ENCODE peak calls at places on chromosomes 12 and 14, in seven cellular contexts. L is H9, C is neuronal stem cell, A is IMR-90, E is mesendoderm, S is trophoblast cell, U is H1. T is an unnamed sample.

GRCh38 chr14:92940543-92940942 is 17.6 kb downstream of the CHGA start:
- DNase-seq in U (no peak), C (no peak), E (no peak), L (no peak), S (no peak), A (no peak), T (no peak)

GRCh38 chr14:40053396-40053795 is 621.2 kb upstream of the FBXO33 start:
- DNase-seq in A (no peak), U (no peak), L (no peak), S (no peak), C (no peak), E (no peak), T (no peak)

GRCh38 chr12:52645982-52646381 is 6.0 kb downstream of the KRT2 start:
- DNase-seq in U (peak; percentile 13), C (no peak), A (no peak), S (no peak), E (peak; percentile 7), L (peak; percentile 19), T (no peak)

GRCh38 chr12:65741662-65742480 is 82.4 kb upstream of the HMGA2 start:
- DNase-seq in L (peak; percentile 87), E (peak; percentile 89), A (peak; percentile 51), C (peak; percentile 79), S (no peak), U (peak; percentile 84), T (peak; percentile 70)

GRCh38 chr12:65825573-65826512 is 1.6 kb downstream of the HMGA2 start:
- DNase-seq in C (peak; percentile 48), A (peak; percentile 41), E (peak; percentile 73), U (peak; percentile 74), L (peak; percentile 58), S (no peak), T (peak; percentile 56)

GRCh38 chr12:97794335-97794734 is 331.7 kb downstream of the RMST start:
- DNase-seq in E (no peak), S (no peak), U (no peak), L (no peak), A (no peak), C (no peak), T (no peak)

GRCh38 chr12:50458606-50459005 is 46.2 kb upstream of the DIP2B start:
- DNase-seq in L (no peak), C (no peak), S (no peak), E (no peak), U (no peak), A (peak; percentile 47), T (no peak)

GRCh38 chr12:56723889-56724659 is 1.0 kb downstream of the NACA start:
- DNase-seq in A (peak; percentile 86), S (peak; percentile 67), L (no peak), U (no peak), C (no peak), E (peak; percentile 49), T (peak; percentile 86)

GRCh38 chr14:99602054-99602787 is 1.8 kb downstream of the CCDC85C start:
- DNase-seq in U (no peak), E (no peak), L (no peak), A (peak; percentile 37), C (no peak), S (peak; percentile 55), T (no peak)

GRCh38 chr12:60501124-60501729 is 905.4 kb downstream of the SLC16A7 start:
- DNase-seq in C (no peak), A (no peak), L (no peak), S (no peak), U (no peak), E (peak; percentile 56), T (peak; percentile 12)

GRCh38 chr14:91413547-91414474 is 3.8 kb downstream of the CCDC88C start:
- DNase-seq in C (no peak), U (peak; percentile 87), E (peak; percentile 95), L (peak; percentile 98), A (no peak), S (no peak), T (no peak)

GRCh38 chr14:22994762-22995275 is 12.5 kb upstream of the AJUBA start:
- DNase-seq in C (no peak), E (peak; percentile 82), S (peak; percentile 7), L (peak; percentile 52), A (peak; percentile 48), U (no peak), T (peak; percentile 62)

GRCh38 chr12:18165422-18165871 is 75.5 kb upstream of the RERGL start:
- DNase-seq in E (no peak), L (no peak), A (peak; percentile 20), S (no peak), U (no peak), C (no peak), T (peak; percentile 57)

GRCh38 chr12:49901986-49902385 is 1.7 kb downstream of the FAIM2 start:
- DNase-seq in S (no peak), C (no peak), U (no peak), E (no peak), A (no peak), L (no peak), T (no peak)

GRCh38 chr14:100683578-100683977 is 43.1 kb upstream of the DLK1 start:
- DNase-seq in A (no peak), S (no peak), L (no peak), U (no peak), C (no peak), E (no peak), T (no peak)

GRCh38 chr14:90545966-90546751 is 149.3 kb downstream of the CALM1 start:
- DNase-seq in U (no peak), S (no peak), C (no peak), A (no peak), E (no peak), L (no peak), T (no peak)

GRCh38 chr14:91399868-91400640 is 17.6 kb downstream of the CCDC88C start:
- DNase-seq in C (no peak), L (peak; percentile 43), S (no peak), U (peak; percentile 55), E (no peak), A (no peak), T (no peak)

GRCh38 chr12:116306968-116307367 is 29.5 kb upstream of the MED13L start:
- DNase-seq in L (no peak), U (no peak), A (no peak), S (no peak), C (no peak), E (no peak), T (no peak)

GRCh38 chr12:56601503-56601902 is 28.6 kb downstream of the BAZ2A start:
- DNase-seq in C (no peak), E (peak; percentile 66), L (peak; percentile 52), S (no peak), A (no peak), U (no peak), T (no peak)

GRCh38 chr12:94193168-94193567 is 44.8 kb downstream of the PLXNC1 start:
- DNase-seq in L (no peak), S (no peak), A (no peak), C (no peak), U (no peak), E (no peak), T (no peak)

GRCh38 chr14:59239030-59239429 is 50.6 kb downstream of the DAAM1 start:
- DNase-seq in E (no peak), U (no peak), L (no peak), S (no peak), C (no peak), A (no peak), T (no peak)

DNA sequence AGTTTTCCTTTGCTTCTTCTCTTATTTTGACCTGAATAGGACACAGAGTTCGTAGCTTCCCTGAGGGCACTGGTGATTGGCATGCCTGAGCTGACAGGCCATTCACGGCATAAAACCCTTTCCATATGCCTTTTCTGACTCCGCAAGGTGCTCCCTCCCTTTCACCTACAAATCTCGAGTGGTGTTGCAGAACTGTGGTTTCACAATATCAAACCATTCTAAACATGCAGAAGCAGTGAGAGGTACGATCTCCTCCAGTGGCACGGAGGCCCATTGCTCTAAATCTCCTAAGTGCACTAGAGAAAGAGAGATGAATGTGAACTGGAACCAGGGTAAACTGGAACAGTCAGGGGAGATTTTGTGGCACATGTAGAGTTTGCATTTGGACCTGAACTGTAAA is 23.9 kb downstream of the CLSTN3 start:
- DNase-seq in L (no peak), C (no peak), U (no peak), S (peak; percentile 90), E (no peak), A (no peak), T (no peak)
- H4K8ac ChIP-seq in L (no peak overlapping the region), C (no peak overlapping the region), U (no peak overlapping the region), S (no peak overlapping the region), E (no peak overlapping the region), A (no peak overlapping the region), T (no peak overlapping the region)

DNA sequence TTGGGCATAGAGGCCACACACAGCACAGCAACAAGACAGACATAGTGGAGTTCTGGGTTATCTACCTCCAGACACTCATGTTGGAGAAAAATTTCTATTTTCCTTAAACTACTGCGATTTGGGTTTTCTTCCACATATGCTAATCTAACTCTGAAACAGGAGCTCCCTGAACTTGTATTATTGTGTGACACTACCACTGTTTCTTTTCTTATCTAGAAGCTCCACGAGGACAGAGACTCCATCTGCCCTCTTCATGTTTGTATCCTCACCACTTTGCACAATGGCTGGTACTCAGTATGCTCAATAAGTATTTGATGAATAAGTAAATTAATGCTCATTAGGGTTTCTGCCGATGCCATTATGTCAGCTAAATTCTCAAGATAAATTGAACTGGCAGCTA is 218.6 kb downstream of the PAX9 start:
- DNase-seq in C (no peak), U (no peak), L (no peak), A (no peak), E (no peak), S (no peak), T (no peak)
- H3K9ac ChIP-seq in C (no peak overlapping the region), U (no peak overlapping the region), L (no peak overlapping the region), A (no peak overlapping the region), E (no peak overlapping the region), S (no peak overlapping the region), T (no peak overlapping the region)

DNA sequence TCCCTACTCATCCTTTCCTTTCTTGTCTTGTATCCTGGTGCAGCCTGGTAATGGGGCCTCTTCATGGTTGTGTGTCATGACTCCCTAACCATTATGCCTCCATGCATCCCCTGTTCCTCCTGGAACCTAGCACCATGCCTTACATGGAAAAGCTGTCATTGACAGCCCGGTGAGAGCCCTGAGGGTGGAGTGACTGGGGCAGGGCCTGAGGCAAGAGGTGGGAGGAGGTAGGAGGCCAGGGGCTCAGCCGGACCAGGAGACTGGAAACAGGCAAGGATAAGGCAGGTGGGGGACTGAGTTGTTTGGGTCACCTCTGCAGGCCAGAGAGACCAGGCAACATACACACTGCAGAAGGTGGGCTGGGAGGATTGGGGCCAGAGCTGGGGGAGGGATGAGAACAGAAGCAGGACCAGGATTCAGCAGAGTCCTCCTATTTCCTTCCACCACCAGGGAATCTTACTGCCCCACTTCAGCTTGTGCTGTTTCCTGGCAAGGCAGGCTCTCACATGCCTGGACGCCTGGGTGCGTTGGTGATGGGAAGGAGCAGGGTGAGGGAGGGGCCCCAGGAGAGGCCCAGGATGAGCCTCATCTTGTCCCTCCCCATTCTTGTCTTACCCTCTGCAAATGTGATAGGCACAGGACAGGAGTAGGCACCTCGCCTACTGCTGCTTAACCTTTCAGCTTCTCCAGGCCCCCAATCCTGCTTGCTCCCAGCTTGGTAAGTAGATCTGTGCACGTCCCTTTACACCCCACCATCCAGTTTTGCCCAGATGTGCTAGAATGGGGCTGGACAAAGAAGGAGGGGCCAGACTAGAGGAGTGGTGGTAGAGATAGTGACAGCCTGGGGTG is at the start of gene LTB4R2:
- DNase-seq in A (no peak), C (no peak), E (no peak), S (no peak), U (no peak), L (no peak), T (no peak)
- H3K4me1 ChIP-seq in A (peaks cover 10% of the 10 kb centered on the region), C (no peaks in the 10 kb centered on the region), E (no peaks in the 10 kb centered on the region), S (no peaks in the 10 kb centered on the region), U (no peaks in the 10 kb centered on the region), L (no peaks in the 10 kb centered on the region), T (peaks cover 10% of the 10 kb centered on the region)

DNA sequence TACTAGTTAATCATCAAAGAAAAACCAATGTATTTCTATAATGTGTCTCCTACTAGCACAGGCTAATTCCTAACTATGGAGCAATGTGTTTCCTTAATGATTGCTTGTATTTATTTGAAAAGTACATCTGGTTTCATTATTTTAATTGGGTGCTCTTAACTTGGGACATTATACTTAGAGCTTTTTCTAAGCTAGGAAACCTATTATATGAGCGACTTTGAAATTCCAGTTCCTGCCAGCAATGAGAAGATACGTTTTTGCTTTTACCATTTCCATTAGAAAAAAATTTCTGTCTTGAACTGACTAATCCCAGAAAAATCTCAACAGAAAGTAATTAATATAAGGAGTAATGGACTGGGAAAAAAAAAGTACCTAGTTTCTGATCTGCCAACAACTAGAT is 1765.3 kb upstream of the FLRT2 start:
- DNase-seq in U (no peak), C (no peak), S (no peak), A (no peak), E (no peak), L (no peak), T (no peak)
- H4K8ac ChIP-seq in U (no peak overlapping the region), C (no peak overlapping the region), S (no peak overlapping the region), A (no peak overlapping the region), E (no peak overlapping the region), L (no peak overlapping the region), T (no peak overlapping the region)

T was measured in mesenchymal stem cell.